ENCODE peak calls at places on chromosomes 5 and 9, in ten cellular contexts. B is stomach, S is SK-N-SH, P is ovary, Z is IMR-90, A is BJ, X is PC-3, D is iPS DF 6.9, Q is GM06990, V is psoas muscle. E is an unnamed sample. For H3K36me3, the result is how much of the 10 kb centered on the place peaks cover.

GRCh38 chr5:13946111-13946510 is 1.6 kb upstream of the DNAH5 start:
- DNase-seq in B (no peak), S (no peak), P (no peak), Z (peak), A (no peak), X (peak), D (no peak), Q (no peak), V (no peak), E (no peak)

GRCh38 chr9:22160235-22160634 is 151.1 kb upstream of the CDKN2B start:
- DNase-seq in B (no peak), S (no peak), P (no peak), Z (peak), A (no peak), X (no peak), D (no peak), Q (no peak), V (no peak), E (no peak)

GRCh38 chr9:137370865-137371520 is 52.0 kb downstream of the EXD3 start:
- DNase-seq in B (peak), S (no peak), P (peak), Z (no peak), A (no peak), X (no peak), D (no peak), Q (no peak), V (peak), E (peak)

GRCh38 chr9:995192-995591 is 18.7 kb downstream of the DMRT3 start:
- DNase-seq in B (no peak), S (no peak), P (no peak), Z (no peak), A (no peak), X (peak), D (no peak), Q (no peak), V (no peak), E (no peak)

GRCh38 chr5:147935032-147935431 is 28.7 kb upstream of the C5orf46 start:
- DNase-seq in B (no peak), S (peak), P (no peak), Z (peak), A (peak), X (peak), D (peak), Q (no peak), V (no peak), E (no peak)

GRCh38 chr5:132489871-132490483 is 596 bp downstream of the IRF1 start:
- DNase-seq in B (peak), S (peak), P (peak), Z (peak), A (no peak), X (peak), D (no peak), Q (no peak), V (peak), E (peak)

GRCh38 chr5:6545770-6546690 is 86.8 kb downstream of the NSUN2 start:
- DNase-seq in B (no peak), S (no peak), P (no peak), Z (no peak), A (no peak), X (no peak), D (no peak), Q (no peak), V (no peak), E (no peak)

GRCh38 chr9:91785403-91785917 is 164.6 kb downstream of the ROR2 start:
- DNase-seq in B (no peak), S (no peak), P (no peak), Z (no peak), A (no peak), X (no peak), D (no peak), Q (no peak), V (no peak), E (no peak)

GRCh38 chr5:77629553-77630245 is 8.8 kb downstream of the OTP start:
- DNase-seq in B (no peak), S (no peak), P (no peak), Z (no peak), A (no peak), X (no peak), D (no peak), Q (no peak), V (no peak), E (peak)

GRCh38 chr5:111948078-111948477 is 191.1 kb upstream of the NREP start:
- DNase-seq in B (no peak), S (no peak), P (no peak), Z (no peak), A (no peak), X (no peak), D (no peak), Q (no peak), V (no peak), E (no peak)

GRCh38 chr5:55407059-55407684 is 99.4 kb downstream of the MTREX start:
- DNase-seq in B (no peak), S (peak), P (no peak), Z (peak), A (no peak), X (peak), D (no peak), Q (no peak), V (no peak), E (no peak)

GRCh38 chr9:116572095-116572748 is 114.9 kb upstream of the TRIM32 start:
- DNase-seq in B (peak), S (peak), P (peak), Z (peak), A (no peak), X (peak), D (peak), Q (peak), V (peak), E (peak)

GRCh38 chr9:7273575-7273974 is 515.8 kb downstream of the KDM4C start:
- DNase-seq in B (no peak), S (no peak), P (peak), Z (peak), A (no peak), X (peak), D (no peak), Q (no peak), V (no peak), E (no peak)

GRCh38 chr9:89359018-89359417 is 40.7 kb downstream of the SECISBP2 start:
- DNase-seq in B (no peak), S (peak), P (no peak), Z (no peak), A (no peak), X (no peak), D (no peak), Q (no peak), V (no peak), E (peak)

GRCh38 chr5:144484124-144484897 is 313.6 kb downstream of the KCTD16 start:
- DNase-seq in B (no peak), S (no peak), P (no peak), Z (peak), A (peak), X (peak), D (no peak), Q (no peak), V (no peak), E (no peak)

GRCh38 chr9:9299134-9299533 is 1313.7 kb downstream of the PTPRD start:
- DNase-seq in B (no peak), S (peak), P (no peak), Z (no peak), A (no peak), X (no peak), D (no peak), Q (no peak), V (no peak), E (no peak)

GRCh38 chr9:36192196-36192595 is 1.5 kb downstream of the CLTA start:
- DNase-seq in B (no peak), S (no peak), P (no peak), Z (peak), A (no peak), X (peak), D (no peak), Q (no peak), V (no peak), E (no peak)

GRCh38 chr5:109028608-109029299 is 281.1 kb downstream of the FER start:
- DNase-seq in B (no peak), S (no peak), P (no peak), Z (peak), A (no peak), X (peak), D (no peak), Q (no peak), V (no peak), E (no peak)

GRCh38 chr5:978693-979092 is 29.9 kb upstream of the NKD2 start:
- DNase-seq in B (no peak), S (no peak), P (no peak), Z (no peak), A (no peak), X (no peak), D (no peak), Q (no peak), V (no peak), E (no peak)

GRCh38 chr9:86700601-86701000 is 246.7 kb downstream of the GAS1 start:
- DNase-seq in B (peak), S (no peak), P (peak), Z (peak), A (no peak), X (no peak), D (no peak), Q (no peak), V (peak), E (peak)

GRCh38 chr9:137828527-137829259 is 48.9 kb upstream of the CACNA1B start:
- DNase-seq in B (no peak), S (no peak), P (no peak), Z (peak), A (no peak), X (no peak), D (peak), Q (no peak), V (no peak), E (no peak)

GRCh38 chr5:142545653-142546322 is 140.1 kb downstream of the FGF1 start:
- DNase-seq in B (no peak), S (no peak), P (no peak), Z (peak), A (no peak), X (no peak), D (no peak), Q (no peak), V (no peak), E (no peak)

GRCh38 chr9:137041134-137041533 is 4.8 kb downstream of the NPDC1 start:
- DNase-seq in B (no peak), S (no peak), P (no peak), Z (no peak), A (no peak), X (no peak), D (no peak), Q (no peak), V (no peak), E (no peak)

GRCh38 chr9:8486095-8486494 is 686.5 kb upstream of the DMAC1 start:
- DNase-seq in B (peak), S (peak), P (peak), Z (no peak), A (no peak), X (no peak), D (peak), Q (no peak), V (no peak), E (no peak)

GRCh38 chr9:87069690-87070089 is 122.4 kb upstream of the GAS1 start:
- DNase-seq in B (no peak), S (no peak), P (no peak), Z (peak), A (no peak), X (no peak), D (no peak), Q (no peak), V (no peak), E (no peak)

GRCh38 chr9:92647671-92648446 is 22.1 kb downstream of the IPPK start:
- DNase-seq in B (peak), S (no peak), P (no peak), Z (no peak), A (no peak), X (no peak), D (no peak), Q (no peak), V (no peak), E (no peak)

GRCh38 chr9:4117835-4118610 is 181.8 kb downstream of the GLIS3 start:
- DNase-seq in B (no peak), S (peak), P (peak), Z (no peak), A (no peak), X (no peak), D (peak), Q (peak), V (no peak), E (peak)

DNA sequence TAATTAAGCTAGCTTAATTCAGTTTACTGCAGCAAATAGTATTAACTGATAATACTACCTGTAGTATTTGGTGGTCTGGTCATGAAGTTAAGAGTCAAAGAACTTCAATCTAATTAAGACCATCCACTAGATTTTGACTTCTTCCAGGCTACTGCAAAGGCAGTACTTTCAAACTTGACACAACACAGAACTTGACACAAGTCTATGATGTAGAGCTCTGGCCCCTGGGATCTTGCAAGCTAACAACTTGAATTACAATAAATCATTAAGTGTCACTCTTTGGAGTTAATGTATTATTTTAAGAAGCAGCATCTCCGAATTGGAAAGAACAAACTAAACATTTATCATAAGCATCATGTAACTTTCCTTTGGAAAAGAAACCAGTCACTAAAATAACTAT is 40.9 kb downstream of the UIMC1 start:
- DNase-seq in B (no peak), S (no peak), P (no peak), Z (no peak), A (no peak), X (no peak), D (no peak), Q (no peak), V (no peak), E (no peak)
- H3K36me3 ChIP-seq in B (under half), S (half or more), P (under half), Z (under half), A (under half), X (under half), D (under half), Q (under half), V (under half), E (under half)

DNA sequence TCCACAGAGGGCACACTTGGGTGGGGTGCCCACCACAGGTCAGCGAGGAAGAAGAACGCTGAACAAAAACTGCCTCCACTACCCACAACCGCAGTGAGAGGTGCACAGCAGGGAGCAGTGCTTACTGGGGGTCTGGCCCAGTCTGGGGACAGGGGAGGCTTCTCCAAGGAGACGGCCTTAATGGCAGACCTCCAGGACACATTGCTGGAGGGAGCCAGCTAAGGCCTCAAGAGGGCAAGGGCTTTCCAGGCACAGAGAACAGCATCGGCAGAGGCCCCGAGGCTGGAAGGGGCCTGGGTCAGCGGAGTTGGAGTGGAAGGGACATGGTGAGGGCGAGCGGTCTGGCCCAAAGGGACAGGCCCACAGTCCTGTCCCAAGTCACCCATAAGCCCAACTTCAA is 8.3 kb upstream of the DPM2 start:
- DNase-seq in B (no peak), S (no peak), P (no peak), Z (no peak), A (no peak), X (no peak), D (no peak), Q (no peak), V (no peak), E (no peak)
- H3K36me3 ChIP-seq in B (under half), S (under half), P (under half), Z (under half), A (under half), X (under half), D (under half), Q (under half), V (under half), E (under half)

DNA sequence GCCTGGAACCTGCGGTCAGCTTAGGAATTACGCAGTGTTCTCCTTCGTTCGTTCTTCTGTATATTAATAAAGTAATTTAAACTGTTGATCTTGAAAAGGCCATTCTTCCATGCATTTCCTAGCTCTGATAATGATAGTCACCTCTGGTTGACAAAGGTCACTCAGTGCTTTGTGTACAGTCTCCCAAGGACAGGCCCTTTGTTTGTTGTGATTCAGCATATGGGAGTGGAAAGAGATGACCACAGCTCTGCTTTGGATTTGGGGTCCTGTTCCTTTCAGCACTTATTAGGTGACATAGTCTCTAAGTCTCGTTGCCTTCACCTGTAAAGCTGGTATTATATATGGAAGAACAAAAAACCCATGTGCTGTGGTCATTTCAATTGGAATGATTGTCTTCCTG is 39.6 kb downstream of the RAD23B start:
- DNase-seq in B (no peak), S (no peak), P (no peak), Z (no peak), A (no peak), X (no peak), D (no peak), Q (no peak), V (no peak), E (no peak)
- H3K36me3 ChIP-seq in B (under half), S (half or more), P (under half), Z (under half), A (under half), X (half or more), D (under half), Q (under half), V (under half), E (under half)

GRCh38 chr5:43309657-43310056 is 3.6 kb downstream of the HMGCS1 start:
- DNase-seq in B (peak), S (no peak), P (no peak), Z (peak), A (no peak), X (peak), D (no peak), Q (no peak), V (no peak), E (no peak)
- H3K36me3 ChIP-seq in B (under half), S (under half), P (under half), Z (under half), A (under half), X (under half), D (under half), Q (under half), V (under half), E (under half)

DNA sequence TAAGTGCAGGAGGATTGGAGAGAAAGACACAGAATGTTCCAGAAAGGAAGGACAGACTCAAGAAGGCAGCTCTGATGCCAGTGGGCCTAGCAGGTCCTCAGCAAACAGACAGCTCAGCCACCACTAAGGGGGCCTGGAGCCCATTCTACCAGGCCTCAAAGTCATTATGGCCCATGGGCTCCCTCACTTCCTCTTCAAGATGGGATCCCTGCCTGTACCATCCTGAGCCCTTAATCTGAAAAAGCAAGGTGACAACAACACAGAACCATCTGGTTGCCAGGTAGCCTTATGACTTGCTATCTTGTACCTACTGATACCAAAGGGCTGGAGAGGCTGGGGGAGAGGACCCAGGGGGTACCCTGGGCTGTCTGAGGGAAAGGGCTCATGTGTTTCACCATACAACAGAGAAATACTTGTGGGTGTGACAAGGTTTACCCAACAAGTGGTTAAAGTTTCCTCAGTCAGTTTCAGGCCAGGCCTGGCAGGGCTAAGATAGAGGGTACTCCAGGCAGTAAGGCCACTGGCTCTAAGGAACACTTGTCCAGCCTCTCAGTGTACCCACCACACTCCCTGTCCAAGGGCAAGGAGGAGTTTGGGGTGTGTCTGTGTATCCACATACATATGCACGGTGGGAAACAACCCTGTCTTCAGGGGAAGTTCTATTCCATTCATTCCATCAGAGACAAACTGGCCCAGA is 30.7 kb downstream of the TCF7 start:
- DNase-seq in B (no peak), S (no peak), P (no peak), Z (no peak), A (no peak), X (no peak), D (no peak), Q (no peak), V (no peak), E (no peak)
- H3K36me3 ChIP-seq in B (under half), S (under half), P (under half), Z (under half), A (under half), X (under half), D (under half), Q (under half), V (under half), E (under half)

GRCh38 chr5:150540042-150540441 is 32.1 kb downstream of the NDST1 start:
- DNase-seq in B (no peak), S (no peak), P (no peak), Z (no peak), A (no peak), X (no peak), D (no peak), Q (no peak), V (no peak), E (no peak)
- H3K36me3 ChIP-seq in B (half or more), S (half or more), P (under half), Z (half or more), A (under half), X (under half), D (under half), Q (under half), V (under half), E (under half)

DNA sequence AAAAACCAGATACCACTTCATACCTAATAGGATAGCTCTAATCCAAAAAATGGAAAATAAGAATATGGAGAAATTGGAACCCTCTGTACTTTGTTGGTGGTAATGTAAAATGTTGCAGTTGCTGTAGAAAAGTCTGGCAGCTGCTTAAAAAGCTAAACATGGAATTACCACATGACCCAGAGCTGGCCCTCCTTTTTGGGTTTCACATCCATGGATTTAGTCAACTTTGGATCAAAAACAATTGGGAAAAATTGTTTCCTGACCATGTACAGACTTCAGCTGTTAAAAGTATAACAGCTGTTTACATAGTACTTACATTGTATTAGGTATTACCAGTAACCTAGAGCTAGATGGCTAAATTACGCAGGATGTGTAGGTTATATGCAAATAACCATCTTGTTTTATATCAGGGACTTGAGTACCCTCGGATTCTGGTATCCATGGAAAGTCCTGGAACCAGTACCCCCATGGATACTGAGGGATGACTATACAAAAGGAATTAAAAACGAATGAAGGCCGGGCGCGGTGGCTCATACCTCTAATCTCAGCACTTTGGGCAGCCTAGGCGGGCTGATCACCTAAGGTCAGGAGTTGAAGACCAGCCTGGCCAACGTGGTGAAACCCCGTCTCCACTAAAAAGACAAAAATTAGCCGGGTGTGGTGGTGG is 15.9 kb downstream of the DNAJA1 start:
- DNase-seq in B (no peak), S (no peak), P (no peak), Z (no peak), A (no peak), X (no peak), D (no peak), Q (no peak), V (no peak), E (no peak)
- H3K36me3 ChIP-seq in B (under half), S (half or more), P (under half), Z (under half), A (under half), X (under half), D (under half), Q (under half), V (under half), E (under half)

GRCh38 chr5:39755452-39755851 is 330.7 kb upstream of the DAB2 start:
- DNase-seq in B (no peak), S (no peak), P (no peak), Z (peak), A (no peak), X (peak), D (no peak), Q (no peak), V (no peak), E (no peak)

GRCh38 chr5:39759696-39760095 is 334.9 kb upstream of the DAB2 start:
- DNase-seq in B (no peak), S (no peak), P (no peak), Z (no peak), A (no peak), X (peak), D (no peak), Q (peak), V (no peak), E (no peak)

GRCh38 chr5:39758426-39758825 is 333.6 kb upstream of the DAB2 start:
- DNase-seq in B (no peak), S (no peak), P (no peak), Z (no peak), A (no peak), X (no peak), D (no peak), Q (no peak), V (no peak), E (no peak)

GRCh38 chr5:39755986-39756385 is 331.2 kb upstream of the DAB2 start:
- DNase-seq in B (no peak), S (no peak), P (no peak), Z (peak), A (peak), X (peak), D (no peak), Q (no peak), V (no peak), E (no peak)

GRCh38 chr5:39757121-39757520 is 332.3 kb upstream of the DAB2 start:
- DNase-seq in B (no peak), S (no peak), P (no peak), Z (no peak), A (no peak), X (no peak), D (no peak), Q (no peak), V (no peak), E (no peak)
- H3K36me3 ChIP-seq in B (under half), S (under half), P (under half), Z (under half), A (under half), X (under half), D (under half), Q (under half), V (under half), E (under half)

E was measured in aorta.